ENCODE peak calls at places on chromosomes 16 and 17, in eight cellular contexts. R, J, Q, K, O, U, B and Y are unnamed samples.

GRCh38 chr17:52159810-52160578 is 1.5 kb upstream of the CA10 start:
- DNase-seq in R (no peak), J (no peak), Q (no peak), K (no peak), O (no peak), U (no peak), B (no peak), Y (no peak)

GRCh38 chr16:27429330-27429871 is 27.4 kb downstream of the IL21R start:
- DNase-seq in R (no peak), J (no peak), Q (no peak), K (no peak), O (no peak), U (no peak), B (peak), Y (no peak)

GRCh38 chr17:62161405-62162148 is 96.5 kb upstream of the MED13 start:
- DNase-seq in R (no peak), J (no peak), Q (no peak), K (no peak), O (no peak), U (no peak), B (no peak), Y (no peak)

GRCh38 chr17:75144816-75145511 is 9.3 kb downstream of the JPT1 start:
- DNase-seq in R (peak), J (no peak), Q (no peak), K (no peak), O (no peak), U (no peak), B (no peak), Y (no peak)

GRCh38 chr17:70787721-70788120 is 618.4 kb downstream of the KCNJ2 start:
- DNase-seq in R (no peak), J (no peak), Q (no peak), K (no peak), O (no peak), U (no peak), B (no peak), Y (no peak)

GRCh38 chr17:8847891-8848290 is 19.6 kb downstream of the PIK3R6 start:
- DNase-seq in R (no peak), J (no peak), Q (no peak), K (no peak), O (no peak), U (no peak), B (no peak), Y (no peak)

GRCh38 chr17:75345514-75346167 is 56.4 kb upstream of the SLC25A19 start:
- DNase-seq in R (peak), J (no peak), Q (peak), K (peak), O (no peak), U (no peak), B (peak), Y (no peak)

GRCh38 chr16:47872228-47872627 is 283.6 kb downstream of the ABCC12 start:
- DNase-seq in R (no peak), J (no peak), Q (no peak), K (no peak), O (no peak), U (no peak), B (no peak), Y (no peak)

GRCh38 chr17:31581022-31581483 is 189.6 kb downstream of the RAB11FIP4 start:
- DNase-seq in R (no peak), J (no peak), Q (no peak), K (no peak), O (no peak), U (peak), B (no peak), Y (no peak)